ENCODE peak calls at places on chromosomes 6 and 20, in nine cellular contexts. One of them, this sample, is unnamed.

GRCh38 chr6:7496266-7496875 is 45.1 kb upstream of the DSP start:
- DNase-seq in GM12864: no peak
- DNase-seq in uterus: no peak
- DNase-seq in endodermal cell: no peak
- DNase-seq in sigmoid colon: no peak
- DNase-seq in pancreas: no peak
- DNase-seq in MM.1S: no peak
- DNase-seq in choroid plexus epithelial cell: no peak
- DNase-seq in fibroblast of lung: no peak
- DNase-seq in this sample: no peak

GRCh38 chr6:142856857-142857608 is 87.9 kb downstream of the HIVEP2 start:
- DNase-seq in GM12864: no peak
- DNase-seq in uterus: no peak
- DNase-seq in endodermal cell: no peak
- DNase-seq in sigmoid colon: no peak
- DNase-seq in pancreas: no peak
- DNase-seq in MM.1S: peak
- DNase-seq in choroid plexus epithelial cell: no peak
- DNase-seq in fibroblast of lung: no peak
- DNase-seq in this sample: no peak

GRCh38 chr6:5764401-5764955 is 242.2 kb downstream of the NRN1 start:
- DNase-seq in GM12864: peak
- DNase-seq in uterus: no peak
- DNase-seq in endodermal cell: no peak
- DNase-seq in sigmoid colon: no peak
- DNase-seq in pancreas: no peak
- DNase-seq in MM.1S: no peak
- DNase-seq in choroid plexus epithelial cell: peak
- DNase-seq in fibroblast of lung: peak
- DNase-seq in this sample: no peak

GRCh38 chr6:1188199-1188598 is 123.7 kb upstream of the FOXQ1 start:
- DNase-seq in GM12864: no peak
- DNase-seq in uterus: no peak
- DNase-seq in endodermal cell: no peak
- DNase-seq in sigmoid colon: no peak
- DNase-seq in pancreas: no peak
- DNase-seq in MM.1S: no peak
- DNase-seq in choroid plexus epithelial cell: no peak
- DNase-seq in fibroblast of lung: no peak
- DNase-seq in this sample: no peak

GRCh38 chr20:18154342-18154741 is 16.7 kb downstream of the KAT14 start:
- DNase-seq in GM12864: no peak
- DNase-seq in uterus: no peak
- DNase-seq in endodermal cell: no peak
- DNase-seq in sigmoid colon: no peak
- DNase-seq in pancreas: no peak
- DNase-seq in MM.1S: no peak
- DNase-seq in choroid plexus epithelial cell: no peak
- DNase-seq in fibroblast of lung: no peak
- DNase-seq in this sample: no peak

GRCh38 chr20:20702330-20703245 is 9.9 kb downstream of the RALGAPA2 start:
- DNase-seq in GM12864: no peak
- DNase-seq in uterus: no peak
- DNase-seq in endodermal cell: no peak
- DNase-seq in sigmoid colon: no peak
- DNase-seq in pancreas: no peak
- DNase-seq in MM.1S: no peak
- DNase-seq in choroid plexus epithelial cell: no peak
- DNase-seq in fibroblast of lung: no peak
- DNase-seq in this sample: no peak

GRCh38 chr20:36644032-36644712 is 1.8 kb downstream of the SLA2 start:
- DNase-seq in GM12864: no peak
- DNase-seq in uterus: no peak
- DNase-seq in endodermal cell: no peak
- DNase-seq in sigmoid colon: no peak
- DNase-seq in pancreas: no peak
- DNase-seq in MM.1S: peak
- DNase-seq in choroid plexus epithelial cell: no peak
- DNase-seq in fibroblast of lung: no peak
- DNase-seq in this sample: no peak

GRCh38 chr6:167141667-167142432 is 15.9 kb downstream of the GPR31 start:
- DNase-seq in GM12864: no peak
- DNase-seq in uterus: no peak
- DNase-seq in endodermal cell: peak
- DNase-seq in sigmoid colon: no peak
- DNase-seq in pancreas: no peak
- DNase-seq in MM.1S: peak
- DNase-seq in choroid plexus epithelial cell: peak
- DNase-seq in fibroblast of lung: no peak
- DNase-seq in this sample: peak

GRCh38 chr20:55761787-55762186 is 243.5 kb downstream of the CBLN4 start:
- DNase-seq in GM12864: no peak
- DNase-seq in uterus: no peak
- DNase-seq in endodermal cell: no peak
- DNase-seq in sigmoid colon: no peak
- DNase-seq in pancreas: no peak
- DNase-seq in MM.1S: no peak
- DNase-seq in choroid plexus epithelial cell: no peak
- DNase-seq in fibroblast of lung: no peak
- DNase-seq in this sample: no peak

GRCh38 chr6:1129141-1129540 is 182.8 kb upstream of the FOXQ1 start:
- DNase-seq in GM12864: no peak
- DNase-seq in uterus: no peak
- DNase-seq in endodermal cell: no peak
- DNase-seq in sigmoid colon: no peak
- DNase-seq in pancreas: no peak
- DNase-seq in MM.1S: no peak
- DNase-seq in choroid plexus epithelial cell: no peak
- DNase-seq in fibroblast of lung: peak
- DNase-seq in this sample: no peak

GRCh38 chr6:68087399-68088133 is 547.5 kb upstream of the ADGRB3 start:
- DNase-seq in GM12864: peak
- DNase-seq in uterus: no peak
- DNase-seq in endodermal cell: no peak
- DNase-seq in sigmoid colon: no peak
- DNase-seq in pancreas: no peak
- DNase-seq in MM.1S: peak
- DNase-seq in choroid plexus epithelial cell: peak
- DNase-seq in fibroblast of lung: peak
- DNase-seq in this sample: no peak

GRCh38 chr20:2314759-2315439 is 19.1 kb downstream of the TGM3 start:
- DNase-seq in GM12864: no peak
- DNase-seq in uterus: no peak
- DNase-seq in endodermal cell: no peak
- DNase-seq in sigmoid colon: peak
- DNase-seq in pancreas: no peak
- DNase-seq in MM.1S: no peak
- DNase-seq in choroid plexus epithelial cell: peak
- DNase-seq in fibroblast of lung: peak
- DNase-seq in this sample: no peak

GRCh38 chr6:169858935-169859351 is 107.5 kb downstream of the ERMARD start:
- DNase-seq in GM12864: no peak
- DNase-seq in uterus: no peak
- DNase-seq in endodermal cell: peak
- DNase-seq in sigmoid colon: no peak
- DNase-seq in pancreas: no peak
- DNase-seq in MM.1S: no peak
- DNase-seq in choroid plexus epithelial cell: no peak
- DNase-seq in fibroblast of lung: no peak
- DNase-seq in this sample: peak

GRCh38 chr6:56542367-56543331 is 100.0 kb downstream of the DST start:
- DNase-seq in GM12864: peak
- DNase-seq in uterus: peak
- DNase-seq in endodermal cell: peak
- DNase-seq in sigmoid colon: peak
- DNase-seq in pancreas: peak
- DNase-seq in MM.1S: peak
- DNase-seq in choroid plexus epithelial cell: peak
- DNase-seq in fibroblast of lung: peak
- DNase-seq in this sample: peak

GRCh38 chr6:46410330-46410953 is 80.8 kb downstream of the RCAN2 start:
- DNase-seq in GM12864: peak
- DNase-seq in uterus: no peak
- DNase-seq in endodermal cell: no peak
- DNase-seq in sigmoid colon: no peak
- DNase-seq in pancreas: no peak
- DNase-seq in MM.1S: peak
- DNase-seq in choroid plexus epithelial cell: peak
- DNase-seq in fibroblast of lung: peak
- DNase-seq in this sample: no peak

GRCh38 chr20:63708301-63709148 is 686 bp downstream of the ZGPAT start:
- DNase-seq in GM12864: no peak
- DNase-seq in uterus: no peak
- DNase-seq in endodermal cell: peak
- DNase-seq in sigmoid colon: peak
- DNase-seq in pancreas: peak
- DNase-seq in MM.1S: no peak
- DNase-seq in choroid plexus epithelial cell: no peak
- DNase-seq in fibroblast of lung: no peak
- DNase-seq in this sample: no peak

GRCh38 chr6:35152067-35152707 is 11.0 kb upstream of the TCP11 start:
- DNase-seq in GM12864: no peak
- DNase-seq in uterus: no peak
- DNase-seq in endodermal cell: no peak
- DNase-seq in sigmoid colon: no peak
- DNase-seq in pancreas: no peak
- DNase-seq in MM.1S: no peak
- DNase-seq in choroid plexus epithelial cell: no peak
- DNase-seq in fibroblast of lung: no peak
- DNase-seq in this sample: no peak

GRCh38 chr6:35154947-35155346 is 13.8 kb upstream of the TCP11 start:
- DNase-seq in GM12864: no peak
- DNase-seq in uterus: no peak
- DNase-seq in endodermal cell: no peak
- DNase-seq in sigmoid colon: no peak
- DNase-seq in pancreas: no peak
- DNase-seq in MM.1S: no peak
- DNase-seq in choroid plexus epithelial cell: no peak
- DNase-seq in fibroblast of lung: no peak
- DNase-seq in this sample: no peak

GRCh38 chr6:35151472-35151871 is 10.3 kb upstream of the TCP11 start:
- DNase-seq in GM12864: no peak
- DNase-seq in uterus: no peak
- DNase-seq in endodermal cell: no peak
- DNase-seq in sigmoid colon: no peak
- DNase-seq in pancreas: no peak
- DNase-seq in MM.1S: no peak
- DNase-seq in choroid plexus epithelial cell: no peak
- DNase-seq in fibroblast of lung: no peak
- DNase-seq in this sample: no peak

GRCh38 chr6:35149891-35150566 is 8.9 kb upstream of the TCP11 start:
- DNase-seq in GM12864: no peak
- DNase-seq in uterus: no peak
- DNase-seq in endodermal cell: peak
- DNase-seq in sigmoid colon: no peak
- DNase-seq in pancreas: no peak
- DNase-seq in MM.1S: no peak
- DNase-seq in choroid plexus epithelial cell: no peak
- DNase-seq in fibroblast of lung: no peak
- DNase-seq in this sample: no peak

DNA sequence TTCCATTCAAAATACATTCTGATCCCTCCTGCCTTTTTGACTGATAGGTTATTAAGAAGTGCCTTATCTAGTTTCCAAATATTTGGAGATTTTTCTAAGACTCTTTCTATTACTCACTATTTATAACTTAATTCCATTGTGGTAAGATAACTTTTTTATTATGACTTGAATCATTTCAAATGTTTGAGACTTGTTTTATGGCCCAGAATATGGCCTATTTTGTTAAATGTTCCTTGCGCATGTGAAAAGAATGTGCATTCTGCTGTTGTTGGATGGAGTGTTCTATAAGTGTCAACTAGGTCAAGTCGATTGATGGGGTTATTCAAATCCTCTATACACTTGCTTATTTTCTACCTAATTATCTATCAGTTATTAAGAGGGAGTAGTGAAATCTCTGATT is 13.1 kb upstream of the TCP11 start:
- DNase-seq in GM12864: no peak
- DNase-seq in uterus: no peak
- DNase-seq in endodermal cell: no peak
- DNase-seq in sigmoid colon: no peak
- DNase-seq in pancreas: no peak
- DNase-seq in MM.1S: no peak
- DNase-seq in choroid plexus epithelial cell: no peak
- DNase-seq in fibroblast of lung: no peak
- DNase-seq in this sample: no peak
- H3K4me3 ChIP-seq in GM12864: no peak
- H3K4me3 ChIP-seq in uterus: no peak
- H3K4me3 ChIP-seq in endodermal cell: no peak
- H3K4me3 ChIP-seq in sigmoid colon: no peak
- H3K4me3 ChIP-seq in pancreas: no peak
- H3K4me3 ChIP-seq in MM.1S: no peak
- H3K4me3 ChIP-seq in choroid plexus epithelial cell: no peak
- H3K4me3 ChIP-seq in fibroblast of lung: no peak
- H3K4me3 ChIP-seq in this sample: no peak

GRCh38 chr20:45373353-45374100 is 4.6 kb downstream of the TP53TG5 start:
- DNase-seq in GM12864: peak
- DNase-seq in uterus: peak
- DNase-seq in endodermal cell: peak
- DNase-seq in sigmoid colon: peak
- DNase-seq in pancreas: peak
- DNase-seq in MM.1S: peak
- DNase-seq in choroid plexus epithelial cell: peak
- DNase-seq in fibroblast of lung: peak
- DNase-seq in this sample: peak
- H3K4me3 ChIP-seq in GM12864: peak
- H3K4me3 ChIP-seq in uterus: peak
- H3K4me3 ChIP-seq in endodermal cell: no peak
- H3K4me3 ChIP-seq in sigmoid colon: peak
- H3K4me3 ChIP-seq in pancreas: peak
- H3K4me3 ChIP-seq in MM.1S: no peak
- H3K4me3 ChIP-seq in choroid plexus epithelial cell: peak
- H3K4me3 ChIP-seq in fibroblast of lung: peak
- H3K4me3 ChIP-seq in this sample: peak

DNA sequence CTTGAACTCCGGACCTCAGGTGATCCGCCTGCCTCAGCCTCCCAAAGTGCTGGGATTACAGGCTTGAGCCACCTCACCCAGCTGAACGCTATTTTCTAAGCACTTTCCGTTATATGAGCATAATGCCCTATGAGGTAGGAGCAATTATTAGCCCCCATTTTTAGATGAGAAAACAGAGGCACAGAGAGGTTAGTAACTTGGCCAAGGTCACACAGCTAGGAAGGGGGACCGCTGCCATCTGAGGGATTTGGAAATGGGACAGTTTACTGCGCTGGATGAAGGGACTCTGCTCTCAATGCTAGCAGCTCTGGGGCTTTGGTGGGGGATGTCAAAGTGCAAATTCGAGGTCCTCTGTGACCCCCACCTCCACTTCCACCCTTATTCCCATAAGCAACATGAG is 62.5 kb downstream of the BCAS4 start:
- DNase-seq in GM12864: no peak
- DNase-seq in uterus: no peak
- DNase-seq in endodermal cell: no peak
- DNase-seq in sigmoid colon: no peak
- DNase-seq in pancreas: no peak
- DNase-seq in MM.1S: no peak
- DNase-seq in choroid plexus epithelial cell: no peak
- DNase-seq in fibroblast of lung: no peak
- DNase-seq in this sample: no peak
- H3K4me3 ChIP-seq in GM12864: no peak
- H3K4me3 ChIP-seq in uterus: no peak
- H3K4me3 ChIP-seq in endodermal cell: no peak
- H3K4me3 ChIP-seq in sigmoid colon: no peak
- H3K4me3 ChIP-seq in pancreas: no peak
- H3K4me3 ChIP-seq in MM.1S: no peak
- H3K4me3 ChIP-seq in choroid plexus epithelial cell: no peak
- H3K4me3 ChIP-seq in fibroblast of lung: no peak
- H3K4me3 ChIP-seq in this sample: no peak

GRCh38 chr20:54174452-54175175 is 828 bp upstream of the CYP24A1 start:
- DNase-seq in GM12864: no peak
- DNase-seq in uterus: no peak
- DNase-seq in endodermal cell: peak
- DNase-seq in sigmoid colon: no peak
- DNase-seq in pancreas: no peak
- DNase-seq in MM.1S: no peak
- DNase-seq in choroid plexus epithelial cell: no peak
- DNase-seq in fibroblast of lung: peak
- DNase-seq in this sample: no peak
- H3K4me3 ChIP-seq in GM12864: no peak
- H3K4me3 ChIP-seq in uterus: no peak
- H3K4me3 ChIP-seq in endodermal cell: peak
- H3K4me3 ChIP-seq in sigmoid colon: no peak
- H3K4me3 ChIP-seq in pancreas: peak
- H3K4me3 ChIP-seq in MM.1S: peak
- H3K4me3 ChIP-seq in choroid plexus epithelial cell: peak
- H3K4me3 ChIP-seq in fibroblast of lung: no peak
- H3K4me3 ChIP-seq in this sample: peak